ENCODE peak calls at places on chromosome 1, in four cellular contexts. Q is CD8-positive, alpha-beta memory T cell; L is CD4-positive, CD25-positive, alpha-beta regulatory T cell; A is heart left ventricle. Z is an unnamed sample. For H3K9me3 and H3K27me3, the result is how much of the 10 kb centered on the place peaks cover.

GRCh38 chr1:157455318-157455717 is 97.0 kb downstream of the FCRL5 start:
- DNase-seq in L (no peak), A (no peak), Q (no peak), Z (no peak)

GRCh38 chr1:218735436-218735835 is 390.3 kb downstream of the TGFB2 start:
- DNase-seq in A (no peak), L (no peak), Q (no peak), Z (peak)

GRCh38 chr1:242651817-242652216 is 127.3 kb upstream of the PLD5 start:
- DNase-seq in Q (no peak), L (no peak), A (no peak), Z (peak)

GRCh38 chr1:47444578-47445465 is 7.0 kb downstream of the FOXD2 start:
- DNase-seq in Q (no peak), A (peak), L (no peak), Z (no peak)

GRCh38 chr1:193265716-193266115 is 79.3 kb upstream of the B3GALT2 start:
- DNase-seq in L (no peak), Q (no peak), A (no peak), Z (no peak)

GRCh38 chr1:225670356-225670755 is 17.4 kb upstream of the ENAH start:
- DNase-seq in Q (no peak), A (no peak), L (no peak), Z (no peak)

GRCh38 chr1:211529453-211529852 is 37.5 kb upstream of the RD3 start:
- DNase-seq in A (no peak), Q (no peak), L (no peak), Z (peak)

GRCh38 chr1:46021046-46021822 is 111.2 kb downstream of the PIK3R3 start:
- DNase-seq in A (no peak), L (no peak), Q (no peak), Z (peak)

GRCh38 chr1:75672528-75673393 is 51.7 kb upstream of the ACADM start:
- DNase-seq in A (no peak), L (no peak), Q (no peak), Z (peak)

GRCh38 chr1:229432905-229433304 is 989 bp downstream of the ACTA1 start:
- DNase-seq in A (no peak), Q (no peak), L (no peak), Z (no peak)

GRCh38 chr1:53686371-53687267 is 52.3 kb downstream of the GLIS1 start:
- DNase-seq in A (no peak), L (no peak), Q (no peak), Z (peak)

GRCh38 chr1:95216292-95216990 is 17.6 kb upstream of the RWDD3 start:
- DNase-seq in A (no peak), Q (no peak), L (no peak), Z (no peak)

GRCh38 chr1:120179420-120180348 is 3.4 kb upstream of the SEC22B start:
- DNase-seq in Q (no peak), L (no peak), A (peak), Z (peak)

GRCh38 chr1:40076895-40077312 is 20.1 kb downstream of the PPT1 start:
- DNase-seq in L (no peak), Q (no peak), A (no peak), Z (peak)

GRCh38 chr1:111505641-111506119 is 2.2 kb upstream of the ADORA3 start:
- DNase-seq in L (no peak), A (no peak), Q (no peak), Z (no peak)

GRCh38 chr1:21783679-21784603 is 992 bp upstream of the USP48 start:
- DNase-seq in L (no peak), A (no peak), Q (no peak), Z (peak)

GRCh38 chr1:43691871-43692815 is 15.2 kb upstream of the ST3GAL3 start:
- DNase-seq in A (no peak), L (no peak), Q (no peak), Z (no peak)

GRCh38 chr1:231807498-231807897 is 180.9 kb downstream of the DISC1 start:
- DNase-seq in A (no peak), L (no peak), Q (no peak), Z (peak)

GRCh38 chr1:25135903-25136302 is 96.4 kb downstream of the SYF2 start:
- DNase-seq in A (no peak), Q (no peak), L (no peak), Z (no peak)

GRCh38 chr1:214638997-214639396 is 36.0 kb downstream of the CENPF start:
- DNase-seq in A (no peak), Q (no peak), L (no peak), Z (no peak)

GRCh38 chr1:181910905-181911304 is 150.6 kb downstream of the ZNF648 start:
- DNase-seq in A (no peak), L (no peak), Q (no peak), Z (no peak)

GRCh38 chr1:241513378-241513777 is 6.2 kb downstream of the FH start:
- DNase-seq in L (no peak), A (no peak), Q (no peak), Z (no peak)
- H3K9me3 ChIP-seq in L (under half), A (under half), Q (under half), Z (under half)

GRCh38 chr1:27672750-27673112 is 739 bp upstream of the IFI6 start:
- DNase-seq in L (no peak), Q (no peak), A (no peak), Z (no peak)
- H3K4me3 ChIP-seq in L (peak), Q (peak), A (peak), Z (peak)

DNA sequence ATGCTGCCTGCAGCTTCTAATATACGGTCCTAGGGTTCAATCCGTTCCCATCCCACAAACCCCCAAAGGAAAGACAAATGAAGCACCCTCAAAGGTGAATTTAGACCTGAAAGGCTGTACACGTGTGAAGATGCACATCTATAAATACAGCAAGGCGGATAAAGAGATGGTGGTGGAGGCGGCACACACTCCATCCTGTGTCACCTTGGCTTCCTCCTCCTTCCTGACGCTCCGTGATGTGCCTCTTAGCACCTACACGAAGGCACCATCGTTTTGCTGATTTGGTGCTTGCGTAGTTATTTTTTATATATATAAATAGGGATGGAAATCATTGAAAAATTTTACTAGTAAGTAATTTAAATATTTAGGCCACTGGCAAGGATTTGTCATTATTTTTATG is 359.4 kb downstream of the NPHP4 start:
- DNase-seq in A (no peak), Q (no peak), L (no peak), Z (no peak)
- H3K27me3 ChIP-seq in A (under half), Q (under half), L (under half), Z (under half)

GRCh38 chr1:2909797-2910196 is 108.3 kb upstream of the TTC34 start:
- DNase-seq in L (no peak), Q (no peak), A (no peak), Z (no peak)
- H3K9me3 ChIP-seq in L (under half), Q (under half), A (under half), Z (under half)

GRCh38 chr1:64890699-64891439 is 75.5 kb downstream of the JAK1 start:
- DNase-seq in L (no peak), Q (no peak), A (no peak), Z (no peak)
- H3K4me3 ChIP-seq in L (peak), Q (no peak), A (peak), Z (no peak)

DNA sequence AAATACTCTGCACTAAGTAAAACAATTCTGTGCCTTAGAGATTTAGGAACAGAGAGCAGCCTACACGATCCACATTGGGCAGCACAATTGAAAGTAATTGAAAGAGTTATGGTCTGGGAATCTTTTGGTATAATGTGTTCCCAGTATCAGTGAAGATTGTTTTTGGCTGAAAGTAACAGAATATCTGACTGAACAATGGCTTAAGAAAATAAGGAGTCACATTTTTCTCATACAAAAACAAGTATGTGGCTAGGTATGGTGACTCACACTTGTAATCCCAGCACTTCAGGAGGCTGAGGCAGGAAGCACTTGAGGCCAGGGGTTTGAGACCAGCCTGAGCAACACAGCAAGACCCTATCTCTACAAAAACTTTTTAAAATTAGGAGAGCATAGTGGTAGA is 306.2 kb downstream of the NFIA start:
- DNase-seq in A (no peak), Q (no peak), L (no peak), Z (peak)
- H3K27me3 ChIP-seq in A (under half), Q (under half), L (under half), Z (under half)

DNA sequence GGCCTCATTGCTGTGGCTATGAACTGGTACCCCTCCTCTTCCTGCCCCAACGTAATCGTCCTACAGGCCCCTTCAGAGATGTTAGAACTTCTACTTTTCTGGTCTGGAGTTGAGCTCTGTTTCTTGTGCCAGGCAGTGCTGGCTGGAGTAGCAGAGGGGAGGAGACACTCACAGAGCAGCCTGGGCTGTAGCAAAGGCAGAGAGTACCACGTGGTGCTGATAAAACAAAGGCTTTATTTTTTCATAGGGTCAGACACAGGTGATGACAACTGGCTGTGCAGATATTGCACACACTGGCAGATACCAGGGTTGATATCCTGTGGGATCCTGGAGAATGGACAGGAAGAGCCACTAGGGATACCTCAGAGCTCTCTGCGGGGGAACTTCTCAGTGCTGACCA is 23.2 kb downstream of the CRCT1 start:
- DNase-seq in L (no peak), A (no peak), Q (no peak), Z (no peak)
- H3K9me3 ChIP-seq in L (under half), A (under half), Q (under half), Z (under half)

DNA sequence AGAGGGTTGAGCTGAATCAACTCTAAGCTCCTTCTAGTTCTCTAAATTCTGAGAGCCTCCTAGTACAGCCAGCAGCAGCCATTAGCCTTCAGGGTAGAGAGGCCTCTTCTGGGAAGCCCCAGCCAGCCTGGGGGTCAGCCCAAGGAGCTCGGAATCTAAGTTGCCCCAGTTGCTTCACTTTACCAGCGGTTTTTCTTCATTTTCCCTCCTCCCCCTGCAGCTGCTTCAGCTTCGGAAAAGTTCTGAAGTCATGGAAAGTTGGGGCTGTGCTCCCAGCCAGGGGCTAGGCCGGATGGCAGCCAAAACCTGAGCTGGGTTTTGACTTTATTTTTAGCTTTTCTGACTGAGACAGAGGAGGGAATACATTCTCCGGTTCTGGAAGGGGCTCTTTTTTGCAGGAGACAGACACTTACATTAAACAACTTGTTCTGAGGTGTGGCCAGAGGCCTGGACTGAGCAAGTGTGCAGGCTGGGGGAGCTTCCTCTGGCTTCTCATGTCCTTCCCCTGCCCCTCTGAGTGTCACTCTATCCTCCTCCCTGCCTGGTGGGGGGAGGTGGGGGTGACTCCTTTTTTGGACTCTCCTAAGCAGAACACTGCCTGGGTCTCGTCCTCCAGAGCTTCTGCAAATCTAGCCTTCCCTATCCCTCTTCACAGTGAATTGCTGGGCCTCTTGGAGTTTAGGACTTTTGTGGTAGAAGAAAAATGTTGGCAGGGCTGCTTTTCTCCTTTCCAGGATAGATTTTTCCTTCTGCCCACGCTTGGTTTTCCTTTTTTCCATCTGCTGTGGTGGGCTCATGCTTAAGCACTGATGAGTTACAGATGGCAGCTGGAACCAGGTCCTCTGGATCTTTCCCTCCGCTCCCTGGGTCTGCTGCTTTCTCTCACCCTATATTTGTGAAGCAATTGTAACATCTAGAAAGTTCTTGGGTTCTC is 14.5 kb downstream of the LMNA start:
- DNase-seq in A (peak), L (no peak), Q (no peak), Z (peak)
- H3K4me3 ChIP-seq in A (peak), L (no peak), Q (peak), Z (no peak)

GRCh38 chr1:3076388-3076740 is 7.4 kb downstream of the PRDM16 start:
- DNase-seq in Q (no peak), A (no peak), L (no peak), Z (no peak)
- H3K27me3 ChIP-seq in Q (under half), A (under half), L (under half), Z (under half)

DNA sequence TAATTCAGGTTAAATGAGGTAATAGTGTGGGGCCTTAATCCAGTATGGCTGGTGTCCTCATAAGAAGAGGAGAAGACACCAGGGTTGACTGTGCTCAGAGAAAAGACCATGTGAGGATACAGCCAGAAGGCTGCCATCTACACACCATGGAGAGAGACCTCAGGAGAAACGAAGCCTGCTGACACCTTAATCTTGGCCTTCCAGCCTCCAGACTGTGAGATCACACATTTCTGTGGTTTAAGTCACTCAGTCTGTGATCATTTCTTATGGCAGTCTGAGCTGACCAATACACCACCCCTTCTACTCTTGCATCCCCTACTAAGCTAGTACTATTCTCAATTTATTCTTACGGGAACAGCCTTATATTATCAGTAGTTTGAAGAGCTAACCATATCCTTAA is 310.0 kb downstream of the ZP4 start:
- DNase-seq in L (no peak), Q (no peak), A (no peak), Z (no peak)
- H3K9me3 ChIP-seq in L (under half), Q (under half), A (under half), Z (under half)